ENCODE peak calls at places on chromosomes 3 and 15, in seven cellular contexts. K, N, B, M, X, Q and W are unnamed samples. For H3K4me1, the result is how much of the 10 kb centered on the place peaks cover.

GRCh38 chr3:182284793-182285192 is 508.5 kb upstream of the ATP11B start:
- DNase-seq in K (peak), N (no peak), B (no peak), M (no peak), X (no peak), Q (no peak), W (no peak)

GRCh38 chr3:185423178-185423577 is 60.2 kb downstream of the MAP3K13 start:
- DNase-seq in K (peak), N (peak), B (no peak), M (peak), X (peak), Q (no peak), W (no peak)

GRCh38 chr15:80160570-80161156 is 7.9 kb downstream of the FAH start:
- DNase-seq in K (peak), N (peak), B (no peak), M (peak), X (peak), Q (no peak), W (peak)

GRCh38 chr3:105614288-105615030 is 247.8 kb downstream of the ALCAM start:
- DNase-seq in K (no peak), N (no peak), B (no peak), M (no peak), X (no peak), Q (no peak), W (no peak)

GRCh38 chr15:25863067-25863967 is at the start of gene ATP10A:
- DNase-seq in K (peak), N (no peak), B (peak), M (no peak), X (no peak), Q (no peak), W (peak)

GRCh38 chr3:64157150-64158035 is 67.9 kb downstream of the PRICKLE2 start:
- DNase-seq in K (peak), N (no peak), B (no peak), M (no peak), X (no peak), Q (no peak), W (no peak)

GRCh38 chr15:74062236-74062635 is 20.1 kb downstream of the GOLGA6A start:
- DNase-seq in K (no peak), N (peak), B (no peak), M (no peak), X (no peak), Q (no peak), W (no peak)

GRCh38 chr15:101702077-101702476 is 22.2 kb downstream of the TARS3 start:
- DNase-seq in K (no peak), N (no peak), B (no peak), M (no peak), X (no peak), Q (no peak), W (no peak)

GRCh38 chr3:65857327-65857726 is 181.4 kb downstream of the MAGI1 start:
- DNase-seq in K (no peak), N (no peak), B (no peak), M (no peak), X (no peak), Q (no peak), W (no peak)

GRCh38 chr3:120820748-120821147 is 78.2 kb downstream of the GTF2E1 start:
- DNase-seq in K (no peak), N (no peak), B (no peak), M (no peak), X (no peak), Q (no peak), W (no peak)

GRCh38 chr15:28017423-28017924 is 81.6 kb downstream of the OCA2 start:
- DNase-seq in K (peak), N (no peak), B (no peak), M (no peak), X (no peak), Q (no peak), W (no peak)

GRCh38 chr3:129404610-129405009 is 23.8 kb downstream of the EFCAB12 start:
- DNase-seq in K (no peak), N (no peak), B (no peak), M (peak), X (no peak), Q (no peak), W (no peak)

GRCh38 chr3:198025644-198026043 is 65.6 kb downstream of the LMLN start:
- DNase-seq in K (no peak), N (no peak), B (no peak), M (no peak), X (no peak), Q (no peak), W (no peak)

GRCh38 chr15:91867581-91868026 is 14.1 kb downstream of the SLCO3A1 start:
- DNase-seq in K (peak), N (peak), B (no peak), M (peak), X (peak), Q (peak), W (no peak)

GRCh38 chr3:72255191-72255590 is 470.2 kb upstream of the PROK2 start:
- DNase-seq in K (no peak), N (no peak), B (no peak), M (no peak), X (peak), Q (no peak), W (no peak)

GRCh38 chr3:46646700-46647099 is 34.4 kb downstream of the FAM240A start:
- DNase-seq in K (peak), N (no peak), B (no peak), M (no peak), X (peak), Q (no peak), W (no peak)

GRCh38 chr3:151839313-151839631 is 25.4 kb downstream of the AADAC start:
- DNase-seq in K (no peak), N (no peak), B (no peak), M (no peak), X (no peak), Q (no peak), W (no peak)

GRCh38 chr3:159487304-159487703 is 501.3 kb upstream of the IL12A start:
- DNase-seq in K (no peak), N (no peak), B (no peak), M (no peak), X (no peak), Q (no peak), W (no peak)

GRCh38 chr15:57364282-57365007 is 11.9 kb upstream of the CGNL1 start:
- DNase-seq in K (no peak), N (no peak), B (no peak), M (no peak), X (no peak), Q (no peak), W (no peak)

GRCh38 chr3:87987952-87988351 is 70.9 kb downstream of the CGGBP1 start:
- DNase-seq in K (no peak), N (no peak), B (no peak), M (no peak), X (no peak), Q (no peak), W (no peak)

GRCh38 chr15:63601026-63601726 is 4.0 kb downstream of the FBXL22 start:
- DNase-seq in K (no peak), N (no peak), B (peak), M (peak), X (no peak), Q (peak), W (peak)

GRCh38 chr3:45275006-45275704 is 49.1 kb upstream of the TMEM158 start:
- DNase-seq in K (no peak), N (no peak), B (no peak), M (no peak), X (no peak), Q (no peak), W (no peak)

GRCh38 chr3:20080956-20081554 is 40.8 kb downstream of the KAT2B start:
- DNase-seq in K (peak), N (peak), B (no peak), M (peak), X (peak), Q (no peak), W (peak)

DNA sequence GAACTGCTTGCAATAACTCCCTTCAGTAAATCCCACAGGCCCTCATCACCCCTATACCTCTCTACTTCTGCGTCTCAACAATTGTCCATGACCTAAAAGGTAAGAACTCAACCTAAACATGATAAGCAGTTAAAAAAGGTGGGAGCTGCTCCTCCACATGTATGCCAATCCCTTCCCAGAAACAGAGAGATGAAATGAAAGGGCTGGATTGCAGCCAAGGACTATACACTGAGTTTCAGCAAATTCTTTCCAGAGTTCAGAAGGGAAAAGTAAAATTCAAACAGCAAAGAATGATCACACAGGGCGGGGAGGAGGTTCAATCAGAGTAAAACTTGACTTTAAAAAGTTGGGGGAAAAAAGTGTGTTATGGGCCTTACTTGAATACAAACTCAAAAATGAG is 27.5 kb downstream of the PLOD2 start:
- DNase-seq in K (no peak), N (no peak), B (no peak), M (no peak), X (no peak), Q (no peak), W (no peak)
- H3K4me1 ChIP-seq in K (under half), N (under half), B (under half), M (under half), X (under half), Q (under half), W (under half)

GRCh38 chr3:196207159-196207832 is 3.9 kb downstream of the ZDHHC19 start:
- DNase-seq in K (no peak), N (no peak), B (no peak), M (no peak), X (no peak), Q (peak), W (peak)
- H3K4me1 ChIP-seq in K (under half), N (under half), B (under half), M (under half), X (under half), Q (under half), W (under half)

GRCh38 chr15:41966414-41966812 is 5.9 kb downstream of the EHD4 start:
- DNase-seq in K (no peak), N (no peak), B (no peak), M (no peak), X (peak), Q (no peak), W (no peak)
- H3K4me1 ChIP-seq in K (under half), N (under half), B (under half), M (under half), X (under half), Q (under half), W (half or more)

DNA sequence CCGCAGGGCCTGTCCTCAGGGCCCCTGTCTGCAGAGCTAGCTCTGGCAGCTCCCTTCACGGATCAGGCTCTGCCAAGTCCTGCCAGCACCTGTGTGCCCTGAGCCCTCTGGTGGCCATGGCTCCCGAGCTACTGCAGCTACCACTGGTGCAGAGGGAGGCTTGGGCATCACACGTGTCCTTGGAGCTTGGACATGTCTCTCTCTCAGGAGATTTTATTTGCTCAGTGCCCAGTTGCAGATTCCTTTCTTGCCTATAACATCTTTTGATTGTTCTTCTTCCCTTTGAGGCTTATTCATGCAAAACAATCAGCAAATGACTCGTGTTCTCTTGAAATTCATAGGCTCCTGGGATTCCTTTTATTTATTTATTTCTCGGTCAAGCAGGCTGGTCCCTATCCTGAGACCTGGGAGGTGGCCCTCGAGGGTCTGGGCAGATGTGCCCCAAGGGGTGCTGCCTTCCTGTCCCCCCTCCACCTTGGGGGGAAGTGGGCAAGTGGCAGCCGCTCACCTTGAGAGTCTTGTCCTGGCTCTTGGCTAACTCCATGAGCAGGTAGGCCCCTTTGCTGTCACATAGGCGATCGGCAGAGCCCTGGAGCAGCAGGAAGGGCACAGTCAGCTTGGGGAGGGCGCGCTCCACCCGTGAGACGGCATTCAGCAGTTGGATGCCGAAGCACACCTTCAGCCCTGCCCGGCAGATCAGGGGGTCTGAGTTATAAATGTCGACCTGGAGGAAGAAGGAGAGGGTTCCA is 21.9 kb downstream of the ABTB1 start:
- DNase-seq in K (peak), N (peak), B (peak), M (peak), X (peak), Q (no peak), W (no peak)
- H3K4me1 ChIP-seq in K (under half), N (under half), B (under half), M (under half), X (under half), Q (under half), W (under half)

GRCh38 chr15:98855815-98856539 is 151.6 kb downstream of the PGPEP1L start:
- DNase-seq in K (no peak), N (no peak), B (no peak), M (no peak), X (peak), Q (no peak), W (no peak)

GRCh38 chr15:98853593-98854420 is 153.8 kb downstream of the PGPEP1L start:
- DNase-seq in K (peak), N (peak), B (no peak), M (no peak), X (no peak), Q (peak), W (no peak)

GRCh38 chr15:98853161-98853560 is 154.4 kb downstream of the PGPEP1L start:
- DNase-seq in K (peak), N (peak), B (peak), M (peak), X (peak), Q (peak), W (peak)

GRCh38 chr15:98855067-98855814 is 152.4 kb downstream of the PGPEP1L start:
- DNase-seq in K (peak), N (no peak), B (no peak), M (no peak), X (no peak), Q (no peak), W (no peak)

GRCh38 chr15:98854496-98854895 is 153.1 kb downstream of the PGPEP1L start:
- DNase-seq in K (no peak), N (no peak), B (no peak), M (peak), X (no peak), Q (no peak), W (no peak)
- H3K4me1 ChIP-seq in K (half or more), N (half or more), B (under half), M (under half), X (half or more), Q (under half), W (under half)

DNA sequence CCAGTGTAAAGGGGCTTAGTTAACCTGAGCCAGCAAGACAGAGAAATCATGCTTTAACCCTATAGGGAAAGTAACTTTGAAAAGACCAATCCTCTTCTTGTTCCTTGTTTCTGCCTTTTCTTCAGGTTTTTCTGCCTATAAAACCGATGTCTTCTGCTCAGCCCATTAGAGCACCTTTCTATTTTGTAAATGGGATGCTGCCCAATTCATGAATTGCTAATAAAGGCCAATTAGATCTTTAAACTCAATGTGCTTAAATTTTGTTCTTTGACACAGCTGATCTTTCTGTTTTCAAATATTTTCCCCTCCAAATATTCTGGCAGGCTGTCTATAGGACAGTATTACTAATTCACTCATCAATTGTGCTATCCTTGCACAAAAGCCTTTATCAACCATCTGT is 33.8 kb upstream of the SPTSSB start:
- DNase-seq in K (no peak), N (no peak), B (no peak), M (no peak), X (no peak), Q (no peak), W (no peak)
- H3K4me1 ChIP-seq in K (half or more), N (under half), B (under half), M (under half), X (under half), Q (under half), W (under half)